ENCODE peak calls at places on chromosomes 1 and 21, in nine cellular contexts. One of them, this sample, is unnamed.

GRCh38 chr1:77762072-77762476 is 2.4 kb upstream of the USP33 start:
- DNase-seq in naive thymus-derived CD8-positive, alpha-beta T cell: no peak
- DNase-seq in aorta: no peak
- DNase-seq in activated CD4-positive, CD25-positive, alpha-beta regulatory T cell: no peak
- DNase-seq in Karpas-422: no peak
- DNase-seq in kidney glomerular epithelial cell: peak
- DNase-seq in GM03348: peak
- DNase-seq in T1000: no peak
- DNase-seq in activated CD8-positive, alpha-beta memory T cell treated with anti-CD3 and anti-CD28 coated beads, Interleukin-2, amount 10 ng/mL, durations not matched to agents 7 days and 5 days: no peak
- DNase-seq in this sample: peak

GRCh38 chr1:201385299-201385891 is 7.9 kb upstream of the TNNT2 start:
- DNase-seq in activated CD8-positive, alpha-beta memory T cell treated with anti-CD3 and anti-CD28 coated beads, Interleukin-2, amount 10 ng/mL, durations not matched to agents 7 days and 5 days: peak
- DNase-seq in GM03348: peak
- DNase-seq in T1000: no peak
- DNase-seq in activated CD4-positive, CD25-positive, alpha-beta regulatory T cell: no peak
- DNase-seq in kidney glomerular epithelial cell: peak
- DNase-seq in Karpas-422: peak
- DNase-seq in naive thymus-derived CD8-positive, alpha-beta T cell: no peak
- DNase-seq in aorta: no peak
- DNase-seq in this sample: no peak

GRCh38 chr21:23008803-23009202 is 2010.6 kb downstream of the NCAM2 start:
- DNase-seq in activated CD4-positive, CD25-positive, alpha-beta regulatory T cell: no peak
- DNase-seq in kidney glomerular epithelial cell: no peak
- DNase-seq in activated CD8-positive, alpha-beta memory T cell treated with anti-CD3 and anti-CD28 coated beads, Interleukin-2, amount 10 ng/mL, durations not matched to agents 7 days and 5 days: no peak
- DNase-seq in naive thymus-derived CD8-positive, alpha-beta T cell: no peak
- DNase-seq in T1000: no peak
- DNase-seq in Karpas-422: no peak
- DNase-seq in aorta: no peak
- DNase-seq in GM03348: no peak
- DNase-seq in this sample: no peak

GRCh38 chr1:149849947-149850360 is 49.4 kb upstream of the BOLA1 start:
- DNase-seq in naive thymus-derived CD8-positive, alpha-beta T cell: no peak
- DNase-seq in T1000: no peak
- DNase-seq in GM03348: no peak
- DNase-seq in kidney glomerular epithelial cell: no peak
- DNase-seq in activated CD8-positive, alpha-beta memory T cell treated with anti-CD3 and anti-CD28 coated beads, Interleukin-2, amount 10 ng/mL, durations not matched to agents 7 days and 5 days: peak
- DNase-seq in Karpas-422: peak
- DNase-seq in aorta: no peak
- DNase-seq in activated CD4-positive, CD25-positive, alpha-beta regulatory T cell: no peak
- DNase-seq in this sample: no peak

GRCh38 chr1:208714356-208714755 is 470.2 kb upstream of the PLXNA2 start:
- DNase-seq in naive thymus-derived CD8-positive, alpha-beta T cell: no peak
- DNase-seq in Karpas-422: no peak
- DNase-seq in activated CD4-positive, CD25-positive, alpha-beta regulatory T cell: no peak
- DNase-seq in aorta: no peak
- DNase-seq in kidney glomerular epithelial cell: no peak
- DNase-seq in T1000: no peak
- DNase-seq in GM03348: no peak
- DNase-seq in activated CD8-positive, alpha-beta memory T cell treated with anti-CD3 and anti-CD28 coated beads, Interleukin-2, amount 10 ng/mL, durations not matched to agents 7 days and 5 days: no peak
- DNase-seq in this sample: no peak

GRCh38 chr1:21601278-21602048 is 67.7 kb downstream of the RAP1GAP start:
- DNase-seq in naive thymus-derived CD8-positive, alpha-beta T cell: no peak
- DNase-seq in aorta: no peak
- DNase-seq in T1000: no peak
- DNase-seq in GM03348: no peak
- DNase-seq in kidney glomerular epithelial cell: no peak
- DNase-seq in activated CD8-positive, alpha-beta memory T cell treated with anti-CD3 and anti-CD28 coated beads, Interleukin-2, amount 10 ng/mL, durations not matched to agents 7 days and 5 days: no peak
- DNase-seq in activated CD4-positive, CD25-positive, alpha-beta regulatory T cell: no peak
- DNase-seq in Karpas-422: no peak
- DNase-seq in this sample: no peak

GRCh38 chr1:23777979-23778814 is at the start of gene PITHD1:
- DNase-seq in activated CD4-positive, CD25-positive, alpha-beta regulatory T cell: peak
- DNase-seq in GM03348: peak
- DNase-seq in kidney glomerular epithelial cell: peak
- DNase-seq in naive thymus-derived CD8-positive, alpha-beta T cell: peak
- DNase-seq in Karpas-422: peak
- DNase-seq in activated CD8-positive, alpha-beta memory T cell treated with anti-CD3 and anti-CD28 coated beads, Interleukin-2, amount 10 ng/mL, durations not matched to agents 7 days and 5 days: peak
- DNase-seq in aorta: peak
- DNase-seq in T1000: peak
- DNase-seq in this sample: no peak

GRCh38 chr21:35273331-35273730 is 224.2 kb upstream of the RUNX1 start:
- DNase-seq in aorta: no peak
- DNase-seq in GM03348: no peak
- DNase-seq in activated CD8-positive, alpha-beta memory T cell treated with anti-CD3 and anti-CD28 coated beads, Interleukin-2, amount 10 ng/mL, durations not matched to agents 7 days and 5 days: no peak
- DNase-seq in naive thymus-derived CD8-positive, alpha-beta T cell: no peak
- DNase-seq in activated CD4-positive, CD25-positive, alpha-beta regulatory T cell: no peak
- DNase-seq in kidney glomerular epithelial cell: no peak
- DNase-seq in T1000: no peak
- DNase-seq in Karpas-422: no peak
- DNase-seq in this sample: no peak

GRCh38 chr1:53359225-53359933 is 31.5 kb upstream of the LRP8 start:
- DNase-seq in activated CD4-positive, CD25-positive, alpha-beta regulatory T cell: no peak
- DNase-seq in kidney glomerular epithelial cell: no peak
- DNase-seq in GM03348: no peak
- DNase-seq in naive thymus-derived CD8-positive, alpha-beta T cell: no peak
- DNase-seq in Karpas-422: no peak
- DNase-seq in activated CD8-positive, alpha-beta memory T cell treated with anti-CD3 and anti-CD28 coated beads, Interleukin-2, amount 10 ng/mL, durations not matched to agents 7 days and 5 days: peak
- DNase-seq in T1000: no peak
- DNase-seq in aorta: no peak
- DNase-seq in this sample: no peak

GRCh38 chr21:28402616-28402989 is 590.1 kb downstream of the LTN1 start:
- DNase-seq in aorta: no peak
- DNase-seq in Karpas-422: no peak
- DNase-seq in activated CD4-positive, CD25-positive, alpha-beta regulatory T cell: no peak
- DNase-seq in kidney glomerular epithelial cell: no peak
- DNase-seq in GM03348: no peak
- DNase-seq in activated CD8-positive, alpha-beta memory T cell treated with anti-CD3 and anti-CD28 coated beads, Interleukin-2, amount 10 ng/mL, durations not matched to agents 7 days and 5 days: no peak
- DNase-seq in T1000: no peak
- DNase-seq in naive thymus-derived CD8-positive, alpha-beta T cell: no peak
- DNase-seq in this sample: no peak

GRCh38 chr1:31095298-31095981 is 29.9 kb upstream of the PUM1 start:
- DNase-seq in aorta: no peak
- DNase-seq in GM03348: peak
- DNase-seq in T1000: no peak
- DNase-seq in kidney glomerular epithelial cell: no peak
- DNase-seq in activated CD8-positive, alpha-beta memory T cell treated with anti-CD3 and anti-CD28 coated beads, Interleukin-2, amount 10 ng/mL, durations not matched to agents 7 days and 5 days: no peak
- DNase-seq in Karpas-422: no peak
- DNase-seq in naive thymus-derived CD8-positive, alpha-beta T cell: no peak
- DNase-seq in activated CD4-positive, CD25-positive, alpha-beta regulatory T cell: no peak
- DNase-seq in this sample: no peak

GRCh38 chr1:224565186-224565585 is 50.9 kb upstream of the CNIH3 start:
- DNase-seq in activated CD4-positive, CD25-positive, alpha-beta regulatory T cell: no peak
- DNase-seq in aorta: no peak
- DNase-seq in kidney glomerular epithelial cell: no peak
- DNase-seq in Karpas-422: no peak
- DNase-seq in activated CD8-positive, alpha-beta memory T cell treated with anti-CD3 and anti-CD28 coated beads, Interleukin-2, amount 10 ng/mL, durations not matched to agents 7 days and 5 days: no peak
- DNase-seq in naive thymus-derived CD8-positive, alpha-beta T cell: no peak
- DNase-seq in GM03348: peak
- DNase-seq in T1000: peak
- DNase-seq in this sample: no peak

GRCh38 chr21:33971492-33972013 is 55.9 kb upstream of the ATP5PO start:
- DNase-seq in naive thymus-derived CD8-positive, alpha-beta T cell: no peak
- DNase-seq in Karpas-422: no peak
- DNase-seq in T1000: no peak
- DNase-seq in aorta: no peak
- DNase-seq in GM03348: no peak
- DNase-seq in activated CD8-positive, alpha-beta memory T cell treated with anti-CD3 and anti-CD28 coated beads, Interleukin-2, amount 10 ng/mL, durations not matched to agents 7 days and 5 days: no peak
- DNase-seq in activated CD4-positive, CD25-positive, alpha-beta regulatory T cell: no peak
- DNase-seq in kidney glomerular epithelial cell: peak
- DNase-seq in this sample: peak

GRCh38 chr1:180482425-180483275 is 19.7 kb downstream of the ACBD6 start:
- DNase-seq in naive thymus-derived CD8-positive, alpha-beta T cell: peak
- DNase-seq in activated CD8-positive, alpha-beta memory T cell treated with anti-CD3 and anti-CD28 coated beads, Interleukin-2, amount 10 ng/mL, durations not matched to agents 7 days and 5 days: no peak
- DNase-seq in Karpas-422: peak
- DNase-seq in aorta: no peak
- DNase-seq in T1000: no peak
- DNase-seq in kidney glomerular epithelial cell: peak
- DNase-seq in activated CD4-positive, CD25-positive, alpha-beta regulatory T cell: no peak
- DNase-seq in GM03348: peak
- DNase-seq in this sample: peak

This sample was measured in epithelial cell of proximal tubule.